ENCODE peak calls at places on chromosomes 11 and 22, in four cellular contexts. X is NCI-H2029; G is stimulated activated CD4-positive, alpha-beta T cell treated with anti-CD3 and anti-CD28 coated beads, TNF-alpha, amount 100 ng/mL, for 48 hours; E is brain microvascular endothelial cell. W is an unnamed sample.

GRCh38 chr11:69563946-69564780 is 76.8 kb upstream of the CCND1 start:
- DNase-seq in E (no peak), X (no peak), G (no peak), W (no peak)

GRCh38 chr11:126585388-126586302 is 230.2 kb downstream of the ST3GAL4 start:
- DNase-seq in X (peak; percentile 95), E (peak; percentile 97), G (no peak), W (peak; percentile 66)

GRCh38 chr22:44496305-44496704 is 1.7 kb downstream of the RTL6 start:
- DNase-seq in E (no peak), X (no peak), G (no peak), W (no peak)

GRCh38 chr22:32574957-32575893 is 100.6 kb downstream of the FBXO7 start:
- DNase-seq in E (no peak), G (no peak), X (peak; percentile 51), W (no peak)

GRCh38 chr11:34411786-34412185 is 26.9 kb upstream of the CAT start:
- DNase-seq in G (no peak), E (no peak), X (no peak), W (no peak)

GRCh38 chr22:28741200-28741757 is 341 bp downstream of the CHEK2 start:
- DNase-seq in E (no peak), G (peak; percentile 2), X (no peak), W (no peak)

GRCh38 chr11:124983674-124984511 is 29.9 kb downstream of the CCDC15 start:
- DNase-seq in E (no peak), X (no peak), G (no peak), W (no peak)

GRCh38 chr11:113204280-113204679 is 110.1 kb upstream of the TTC12 start:
- DNase-seq in G (no peak), E (no peak), X (no peak), W (no peak)

GRCh38 chr11:126857860-126858808 is 142.4 kb downstream of the KIRREL3 start:
- DNase-seq in X (peak; percentile 34), E (no peak), G (no peak), W (peak; percentile 69)

GRCh38 chr11:134069426-134069921 is 602 bp downstream of the JAM3 start:
- DNase-seq in E (peak; percentile 9), X (no peak), G (no peak), W (peak; percentile 16)

GRCh38 chr11:86162257-86162656 is 82.3 kb upstream of the EED start:
- DNase-seq in E (peak; percentile 88), X (no peak), G (no peak), W (no peak)